ENCODE peak calls at places on chromosomes 6 and 20, in seven cellular contexts. E is HL-60, S is GM12865, D is psoas muscle, B is uterus, H is OCI-LY7, M is mesenchymal stem cell. N is an unnamed sample.

GRCh38 chr6:109434456-109434855 is 6.0 kb downstream of the PPIL6 start:
- DNase-seq in E (no peak), S (no peak), D (no peak), B (no peak), H (no peak), M (peak; percentile 22), N (no peak)

GRCh38 chr6:22145823-22146379 is 150.9 kb downstream of the PRL start:
- DNase-seq in E (peak; percentile 49), S (no peak), D (no peak), B (peak; percentile 26), H (no peak), M (peak; percentile 39), N (peak; percentile 78)

GRCh38 chr6:33029297-33030184 is 20.1 kb upstream of the HLA-DOA start:
- DNase-seq in E (no peak), S (peak; percentile 93), D (no peak), B (peak; percentile 46), H (peak; percentile 89), M (peak; percentile 25), N (peak; percentile 42)

GRCh38 chr6:170074907-170075306 is 216.0 kb downstream of the DLL1 start:
- DNase-seq in E (no peak), S (no peak), D (no peak), B (no peak), H (peak; percentile 10), M (no peak), N (peak; percentile 77)

GRCh38 chr20:39954585-39954984 is 734.5 kb downstream of the MAFB start:
- DNase-seq in E (no peak), S (no peak), D (no peak), B (no peak), H (no peak), M (no peak), N (peak; percentile 40)

GRCh38 chr20:32945710-32946221 is 58.5 kb downstream of the SUN5 start:
- DNase-seq in E (peak; percentile 30), S (peak; percentile 15), D (no peak), B (no peak), H (peak; percentile 43), M (peak; percentile 41), N (no peak)

GRCh38 chr6:151191477-151191995 is 48.2 kb upstream of the AKAP12 start:
- DNase-seq in E (no peak), S (no peak), D (no peak), B (no peak), H (no peak), M (no peak), N (no peak)

GRCh38 chr6:18262812-18263560 is 1.3 kb downstream of the DEK start:
- DNase-seq in E (no peak), S (peak; percentile 92), D (no peak), B (no peak), H (peak; percentile 79), M (peak; percentile 47), N (no peak)

GRCh38 chr6:129429953-129430352 is 280.0 kb downstream of the ARHGAP18 start:
- DNase-seq in E (no peak), S (no peak), D (no peak), B (no peak), H (no peak), M (no peak), N (no peak)

GRCh38 chr6:134678436-134678889 is 271.4 kb downstream of the ALDH8A1 start:
- DNase-seq in E (no peak), S (no peak), D (no peak), B (peak; percentile 30), H (no peak), M (peak; percentile 19), N (no peak)

GRCh38 chr6:151239603-151240035 is at the start of gene AKAP12:
- DNase-seq in E (no peak), S (no peak), D (peak; percentile 58), B (peak; percentile 73), H (no peak), M (peak; percentile 80), N (peak; percentile 86)

GRCh38 chr20:21028921-21029320 is 77.2 kb downstream of the LINC00237 start:
- DNase-seq in E (no peak), S (no peak), D (no peak), B (no peak), H (no peak), M (no peak), N (no peak)

GRCh38 chr20:2984956-2985661 is 58.3 kb upstream of the GNRH2 start:
- DNase-seq in E (no peak), S (no peak), D (no peak), B (no peak), H (no peak), M (peak; percentile 70), N (no peak)

GRCh38 chr20:2984028-2984501 is 59.4 kb upstream of the GNRH2 start:
- DNase-seq in E (no peak), S (peak; percentile 47), D (no peak), B (no peak), H (peak; percentile 21), M (no peak), N (no peak)

GRCh38 chr20:2986466-2986865 is 57.0 kb upstream of the GNRH2 start:
- DNase-seq in E (peak; percentile 78), S (peak; percentile 9), D (no peak), B (no peak), H (no peak), M (peak; percentile 26), N (peak; percentile 21)

GRCh38 chr20:2981646-2982045 is 61.8 kb upstream of the GNRH2 start:
- DNase-seq in E (no peak), S (no peak), D (no peak), B (no peak), H (no peak), M (no peak), N (no peak)

GRCh38 chr20:2983508-2983907 is 59.9 kb upstream of the GNRH2 start:
- DNase-seq in E (no peak), S (no peak), D (no peak), B (no peak), H (no peak), M (no peak), N (no peak)
- H3K4me3 ChIP-seq in E (no peak overlapping the region), S (peak overlapping the region; percentile 4), D (no peak overlapping the region), B (no peak overlapping the region), H (no peak overlapping the region), M (no peak overlapping the region), N (no peak overlapping the region)

GRCh38 chr6:10384064-10384317 is 30.9 kb downstream of the TFAP2A start:
- DNase-seq in E (no peak), S (no peak), D (no peak), B (no peak), H (no peak), M (no peak), N (no peak)
- H3K4me3 ChIP-seq in E (no peak overlapping the region), S (no peak overlapping the region), D (no peak overlapping the region), B (no peak overlapping the region), H (no peak overlapping the region), M (no peak overlapping the region), N (no peak overlapping the region)

GRCh38 chr20:51916244-51916643 is 113.9 kb upstream of the SALL4 start:
- DNase-seq in E (no peak), S (no peak), D (no peak), B (no peak), H (no peak), M (no peak), N (no peak)

GRCh38 chr20:51914758-51915157 is 112.4 kb upstream of the SALL4 start:
- DNase-seq in E (no peak), S (no peak), D (no peak), B (no peak), H (no peak), M (no peak), N (no peak)

GRCh38 chr20:51906694-51907093 is 104.4 kb upstream of the SALL4 start:
- DNase-seq in E (no peak), S (no peak), D (no peak), B (no peak), H (no peak), M (no peak), N (no peak)

GRCh38 chr20:51906049-51906448 is 103.7 kb upstream of the SALL4 start:
- DNase-seq in E (no peak), S (no peak), D (no peak), B (no peak), H (no peak), M (no peak), N (no peak)

DNA sequence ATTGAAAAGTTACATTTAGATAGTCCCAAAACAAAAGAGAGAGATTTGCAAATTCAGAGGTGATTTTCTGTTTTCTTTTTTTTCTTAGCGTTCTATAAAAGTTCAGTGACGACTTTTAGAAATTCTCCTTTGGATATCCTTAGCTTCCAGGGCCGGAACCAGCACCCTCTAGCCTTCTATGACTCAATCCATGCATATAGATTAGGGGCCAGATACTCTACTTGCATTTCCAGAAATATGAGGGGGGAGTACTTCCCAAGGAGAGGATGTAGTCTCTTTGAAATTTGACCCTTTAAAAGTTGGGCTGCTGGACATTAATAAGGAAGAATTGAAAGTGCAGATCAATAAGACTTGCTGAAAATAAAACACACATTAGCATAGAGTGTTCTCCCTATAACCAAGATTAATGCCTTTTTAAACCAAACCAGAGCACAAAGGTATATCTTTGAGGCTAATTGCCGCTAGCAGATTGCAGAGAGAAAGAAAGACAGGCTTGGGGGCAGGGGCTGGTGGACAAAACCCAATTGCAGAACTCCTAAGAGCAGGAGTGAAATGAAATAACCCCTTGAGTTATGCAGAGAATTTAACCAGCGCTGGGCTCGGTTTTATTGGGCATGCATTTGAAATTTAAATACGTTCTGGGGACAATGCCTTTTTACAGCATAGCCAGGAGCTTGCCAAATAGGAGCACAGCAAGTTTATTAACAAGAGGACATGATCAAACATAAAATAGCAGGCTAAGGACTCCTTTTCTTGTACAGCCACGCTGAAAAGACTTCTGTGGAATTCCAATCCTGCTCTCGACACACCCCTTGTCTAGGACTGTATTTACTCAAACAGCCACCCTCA is 108.1 kb upstream of the SALL4 start:
- DNase-seq in E (no peak), S (no peak), D (no peak), B (no peak), H (no peak), M (peak; percentile 41), N (no peak)
- H3K4me3 ChIP-seq in E (no peak overlapping the region), S (no peak overlapping the region), D (no peak overlapping the region), B (no peak overlapping the region), H (no peak overlapping the region), M (no peak overlapping the region), N (no peak overlapping the region)

GRCh38 chr6:119346450-119346849 is 3.1 kb downstream of the MAN1A1 start:
- DNase-seq in E (no peak), S (no peak), D (no peak), B (no peak), H (peak; percentile 21), M (peak; percentile 13), N (no peak)

GRCh38 chr6:119346914-119347313 is 2.6 kb downstream of the MAN1A1 start:
- DNase-seq in E (no peak), S (no peak), D (no peak), B (no peak), H (no peak), M (no peak), N (no peak)

GRCh38 chr6:119343573-119344146 is 5.9 kb downstream of the MAN1A1 start:
- DNase-seq in E (no peak), S (no peak), D (no peak), B (no peak), H (no peak), M (no peak), N (no peak)

GRCh38 chr6:119344306-119344705 is 5.3 kb downstream of the MAN1A1 start:
- DNase-seq in E (no peak), S (no peak), D (no peak), B (no peak), H (no peak), M (no peak), N (no peak)

DNA sequence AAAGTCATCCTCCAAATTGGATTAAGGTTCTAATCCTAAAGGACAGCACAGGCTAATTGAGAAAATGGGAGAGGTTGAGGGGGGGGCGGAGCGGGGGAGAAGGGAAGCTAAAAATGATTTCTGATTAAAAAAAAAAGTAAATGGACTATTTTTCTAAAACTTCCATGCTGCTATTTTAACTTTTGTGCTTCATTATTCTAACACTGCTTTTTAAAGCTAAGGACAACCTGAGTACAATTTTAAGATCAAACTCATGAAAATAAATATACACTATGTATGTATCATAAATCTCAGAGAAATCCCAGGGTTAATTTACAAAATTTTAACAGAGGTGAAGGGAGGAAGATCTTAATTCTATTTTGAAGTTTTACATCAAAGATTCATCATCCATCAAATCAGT is 4.4 kb downstream of the MAN1A1 start:
- DNase-seq in E (no peak), S (no peak), D (no peak), B (no peak), H (no peak), M (no peak), N (no peak)
- H3K4me3 ChIP-seq in E (no peak overlapping the region), S (no peak overlapping the region), D (peak overlapping the region; percentile 16), B (no peak overlapping the region), H (peak overlapping the region; percentile 96), M (peak overlapping the region; percentile 93), N (no peak overlapping the region)